ENCODE peak calls at places on chromosomes 6 and 20, in seven cellular contexts. H is Daoy, Z is A549, P is AG08395, W is iPS-NIHi11, C is fibroblast of lung, R is NCI-H1092 treated with DMSO at 0.1 percent for 48 hours. D is an unnamed sample.

GRCh38 chr6:13159295-13159694 is 169.0 kb downstream of the TBC1D7 start:
- DNase-seq in H (peak; percentile 38), Z (no peak), R (no peak), W (no peak), C (no peak), P (no peak), D (no peak)

GRCh38 chr20:57288676-57289075 is 22.2 kb upstream of the BMP7 start:
- DNase-seq in C (no peak), Z (no peak), W (no peak), R (no peak), H (no peak), P (peak; percentile 14), D (no peak)

GRCh38 chr20:50663095-50663821 is 28.1 kb downstream of the RIPOR3 start:
- DNase-seq in R (peak; percentile 65), W (no peak), Z (no peak), H (peak; percentile 35), P (no peak), C (no peak), D (peak; percentile 2)

GRCh38 chr6:1739220-1739619 is 129.5 kb downstream of the FOXC1 start:
- DNase-seq in P (no peak), H (no peak), C (no peak), R (no peak), W (no peak), Z (no peak), D (no peak)

GRCh38 chr6:134930463-134930862 is 19.4 kb downstream of the ALDH8A1 start:
- DNase-seq in H (no peak), R (no peak), Z (no peak), W (no peak), C (no peak), P (no peak), D (no peak)

GRCh38 chr6:132962936-132963579 is 148.7 kb downstream of the RPS12 start:
- DNase-seq in P (peak; percentile 65), W (peak; percentile 84), C (peak; percentile 57), R (peak; percentile 59), Z (peak; percentile 38), H (peak; percentile 77), D (peak; percentile 74)

GRCh38 chr6:139080255-139080920 is 51.8 kb downstream of the ABRACL start:
- DNase-seq in H (peak; percentile 23), P (no peak), Z (no peak), R (no peak), C (peak; percentile 65), W (no peak), D (no peak)

GRCh38 chr6:137708481-137708880 is 158.6 kb upstream of the TNFAIP3 start:
- DNase-seq in R (no peak), C (no peak), Z (no peak), W (no peak), P (no peak), H (no peak), D (no peak)

GRCh38 chr6:128516514-128516898 is 3.9 kb downstream of the PTPRK start:
- DNase-seq in H (peak; percentile 21), W (peak; percentile 16), C (no peak), R (peak; percentile 14), Z (no peak), P (peak; percentile 37), D (peak; percentile 40)

GRCh38 chr20:56358600-56359211 is at the start of gene FAM210B:
- DNase-seq in R (peak; percentile 85), Z (peak; percentile 83), C (peak; percentile 83), P (peak; percentile 98), H (peak; percentile 91), W (peak; percentile 99), D (peak; percentile 85)

D was measured in NCI-H1105 treated with DMSO at 0.1 percent for 48 hours.